ENCODE peak calls at places on chromosomes 5 and 9, in nine cellular contexts. One of them, this sample, is unnamed.

GRCh38 chr5:119961993-119962392 is 332.6 kb downstream of the FAM170A start:
- DNase-seq in astrocyte: no peak
- DNase-seq in PC-3: peak
- DNase-seq in omental fat pad: no peak
- DNase-seq in foreskin fibroblast: no peak
- DNase-seq in GM06990: no peak
- DNase-seq in IMR-90: no peak
- DNase-seq in lower leg skin: no peak
- DNase-seq in GM20000: no peak
- DNase-seq in this sample: no peak

GRCh38 chr5:143352691-143353090 is 50.8 kb downstream of the NR3C1 start:
- DNase-seq in IMR-90: no peak
- DNase-seq in omental fat pad: no peak
- DNase-seq in GM20000: no peak
- DNase-seq in GM06990: no peak
- DNase-seq in foreskin fibroblast: no peak
- DNase-seq in PC-3: no peak
- DNase-seq in lower leg skin: no peak
- DNase-seq in astrocyte: no peak
- DNase-seq in this sample: no peak

GRCh38 chr9:80615964-80616363 is 1044.2 kb downstream of the TLE4 start:
- DNase-seq in lower leg skin: no peak
- DNase-seq in GM20000: no peak
- DNase-seq in foreskin fibroblast: peak
- DNase-seq in astrocyte: peak
- DNase-seq in PC-3: no peak
- DNase-seq in omental fat pad: no peak
- DNase-seq in IMR-90: peak
- DNase-seq in GM06990: no peak
- DNase-seq in this sample: no peak

GRCh38 chr9:1554123-1555045 is 460.8 kb upstream of the SMARCA2 start:
- DNase-seq in IMR-90: no peak
- DNase-seq in lower leg skin: no peak
- DNase-seq in foreskin fibroblast: no peak
- DNase-seq in astrocyte: no peak
- DNase-seq in GM20000: no peak
- DNase-seq in omental fat pad: no peak
- DNase-seq in PC-3: no peak
- DNase-seq in GM06990: no peak
- DNase-seq in this sample: no peak

GRCh38 chr5:1445895-1446601 is 808 bp upstream of the SLC6A3 start:
- DNase-seq in lower leg skin: peak
- DNase-seq in PC-3: no peak
- DNase-seq in astrocyte: no peak
- DNase-seq in GM06990: no peak
- DNase-seq in IMR-90: no peak
- DNase-seq in foreskin fibroblast: no peak
- DNase-seq in omental fat pad: no peak
- DNase-seq in GM20000: no peak
- DNase-seq in this sample: no peak

GRCh38 chr5:173885481-173886010 is 2.6 kb upstream of the CPEB4 start:
- DNase-seq in PC-3: no peak
- DNase-seq in GM20000: no peak
- DNase-seq in astrocyte: no peak
- DNase-seq in GM06990: no peak
- DNase-seq in omental fat pad: no peak
- DNase-seq in lower leg skin: no peak
- DNase-seq in IMR-90: no peak
- DNase-seq in foreskin fibroblast: no peak
- DNase-seq in this sample: no peak

GRCh38 chr5:132069561-132069960 is 4.0 kb upstream of the CSF2 start:
- DNase-seq in astrocyte: no peak
- DNase-seq in IMR-90: no peak
- DNase-seq in omental fat pad: no peak
- DNase-seq in PC-3: no peak
- DNase-seq in foreskin fibroblast: no peak
- DNase-seq in lower leg skin: no peak
- DNase-seq in GM06990: no peak
- DNase-seq in GM20000: no peak
- DNase-seq in this sample: no peak

GRCh38 chr5:39376293-39376714 is 12.0 kb upstream of the C9 start:
- DNase-seq in GM20000: peak
- DNase-seq in IMR-90: peak
- DNase-seq in GM06990: peak
- DNase-seq in foreskin fibroblast: peak
- DNase-seq in astrocyte: peak
- DNase-seq in lower leg skin: no peak
- DNase-seq in omental fat pad: no peak
- DNase-seq in PC-3: peak
- DNase-seq in this sample: no peak

DNA sequence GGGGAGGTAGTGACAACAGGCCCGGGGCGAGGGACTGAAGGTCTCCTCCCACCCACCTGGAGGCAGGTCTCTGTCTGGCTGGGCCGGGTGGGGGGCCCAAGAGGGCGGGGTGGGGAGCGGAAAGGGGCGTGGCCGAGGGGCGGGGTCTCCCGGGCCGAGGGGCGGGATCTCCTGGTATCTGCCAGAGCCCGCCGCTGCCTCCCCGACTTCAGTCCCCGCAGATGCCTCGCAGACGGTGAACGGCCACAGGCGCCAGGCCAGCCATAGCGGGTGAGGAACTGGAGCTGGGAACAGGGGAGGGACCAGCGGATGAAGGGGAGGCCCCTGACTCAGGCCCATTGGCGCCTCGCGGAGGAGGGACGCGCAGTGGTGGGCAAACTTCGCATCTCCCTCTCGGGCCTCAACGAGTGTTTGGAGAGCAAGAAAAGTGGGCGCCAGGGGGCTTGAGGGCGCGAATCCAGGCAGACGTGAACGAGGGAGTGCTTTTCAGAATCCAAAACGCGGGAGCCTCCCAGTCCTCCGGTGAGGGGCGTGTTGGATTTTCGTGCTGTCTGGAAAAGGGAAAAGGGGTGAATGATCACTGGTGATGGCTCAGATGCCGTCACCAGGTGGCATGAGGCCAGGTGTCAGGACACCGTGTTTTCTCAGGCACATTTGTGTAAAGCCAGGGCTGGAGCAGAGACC is at the start of gene ADGRD2:
- DNase-seq in foreskin fibroblast: peak
- DNase-seq in astrocyte: peak
- DNase-seq in PC-3: peak
- DNase-seq in GM06990: no peak
- DNase-seq in omental fat pad: no peak
- DNase-seq in IMR-90: peak
- DNase-seq in GM20000: peak
- DNase-seq in lower leg skin: no peak
- DNase-seq in this sample: no peak
- TF ChIP-seq CTCF in foreskin fibroblast: no peak
- TF ChIP-seq CTCF in astrocyte: no peak
- TF ChIP-seq CTCF in PC-3: no peak
- TF ChIP-seq CTCF in GM06990: no peak
- TF ChIP-seq CTCF in omental fat pad: no peak
- TF ChIP-seq CTCF in IMR-90: no peak
- TF ChIP-seq CTCF in GM20000: no peak
- TF ChIP-seq CTCF in lower leg skin: no peak
- TF ChIP-seq CTCF in this sample: no peak

DNA sequence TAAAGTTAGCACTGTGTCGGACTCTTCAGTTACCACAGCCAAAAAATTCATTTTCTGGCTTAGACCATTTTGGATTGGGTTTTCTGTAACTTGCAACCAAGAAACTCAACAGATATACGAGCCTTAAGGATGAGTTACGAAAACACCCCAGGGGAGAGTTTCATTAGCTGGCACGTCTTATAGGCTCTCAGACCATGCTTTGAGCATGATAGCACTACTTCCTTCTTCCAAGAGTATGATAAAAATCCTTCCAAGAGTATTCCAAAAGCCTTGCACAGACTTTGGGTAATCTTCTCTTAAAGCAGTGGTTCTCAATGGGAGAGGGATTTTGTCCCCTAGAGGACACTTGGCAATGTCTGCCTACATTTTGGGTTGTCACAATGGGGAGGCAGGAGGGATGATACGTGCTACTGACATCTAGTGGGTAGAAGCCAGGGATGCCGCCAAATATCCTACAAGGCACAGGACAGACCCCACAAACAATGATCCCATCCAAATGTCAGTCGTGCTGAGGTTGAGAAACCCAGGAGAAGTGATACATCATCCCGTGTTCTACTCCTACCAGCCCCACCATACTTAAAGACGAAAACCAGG is 64.8 kb downstream of the SMIM23 start:
- DNase-seq in foreskin fibroblast: no peak
- DNase-seq in astrocyte: no peak
- DNase-seq in omental fat pad: no peak
- DNase-seq in lower leg skin: peak
- DNase-seq in GM06990: no peak
- DNase-seq in IMR-90: no peak
- DNase-seq in PC-3: peak
- DNase-seq in GM20000: no peak
- DNase-seq in this sample: no peak
- TF ChIP-seq CTCF in foreskin fibroblast: peak
- TF ChIP-seq CTCF in astrocyte: peak
- TF ChIP-seq CTCF in omental fat pad: no peak
- TF ChIP-seq CTCF in lower leg skin: no peak
- TF ChIP-seq CTCF in GM06990: peak
- TF ChIP-seq CTCF in IMR-90: peak
- TF ChIP-seq CTCF in PC-3: peak
- TF ChIP-seq CTCF in GM20000: no peak
- TF ChIP-seq CTCF in this sample: no peak

GRCh38 chr9:87603854-87604490 is 106.3 kb downstream of the DAPK1 start:
- DNase-seq in GM06990: no peak
- DNase-seq in omental fat pad: no peak
- DNase-seq in foreskin fibroblast: no peak
- DNase-seq in astrocyte: no peak
- DNase-seq in PC-3: no peak
- DNase-seq in lower leg skin: no peak
- DNase-seq in IMR-90: no peak
- DNase-seq in GM20000: no peak
- DNase-seq in this sample: no peak

GRCh38 chr9:87604886-87605588 is 107.4 kb downstream of the DAPK1 start:
- DNase-seq in foreskin fibroblast: no peak
- DNase-seq in IMR-90: no peak
- DNase-seq in PC-3: no peak
- DNase-seq in omental fat pad: no peak
- DNase-seq in lower leg skin: no peak
- DNase-seq in astrocyte: no peak
- DNase-seq in GM06990: no peak
- DNase-seq in GM20000: peak
- DNase-seq in this sample: no peak

GRCh38 chr9:87601175-87601574 is 103.5 kb downstream of the DAPK1 start:
- DNase-seq in astrocyte: no peak
- DNase-seq in IMR-90: no peak
- DNase-seq in PC-3: no peak
- DNase-seq in omental fat pad: no peak
- DNase-seq in lower leg skin: no peak
- DNase-seq in GM20000: no peak
- DNase-seq in GM06990: no peak
- DNase-seq in foreskin fibroblast: no peak
- DNase-seq in this sample: no peak

GRCh38 chr9:87601595-87601994 is 103.9 kb downstream of the DAPK1 start:
- DNase-seq in IMR-90: no peak
- DNase-seq in PC-3: no peak
- DNase-seq in foreskin fibroblast: no peak
- DNase-seq in GM20000: no peak
- DNase-seq in GM06990: no peak
- DNase-seq in omental fat pad: no peak
- DNase-seq in lower leg skin: no peak
- DNase-seq in astrocyte: no peak
- DNase-seq in this sample: no peak

DNA sequence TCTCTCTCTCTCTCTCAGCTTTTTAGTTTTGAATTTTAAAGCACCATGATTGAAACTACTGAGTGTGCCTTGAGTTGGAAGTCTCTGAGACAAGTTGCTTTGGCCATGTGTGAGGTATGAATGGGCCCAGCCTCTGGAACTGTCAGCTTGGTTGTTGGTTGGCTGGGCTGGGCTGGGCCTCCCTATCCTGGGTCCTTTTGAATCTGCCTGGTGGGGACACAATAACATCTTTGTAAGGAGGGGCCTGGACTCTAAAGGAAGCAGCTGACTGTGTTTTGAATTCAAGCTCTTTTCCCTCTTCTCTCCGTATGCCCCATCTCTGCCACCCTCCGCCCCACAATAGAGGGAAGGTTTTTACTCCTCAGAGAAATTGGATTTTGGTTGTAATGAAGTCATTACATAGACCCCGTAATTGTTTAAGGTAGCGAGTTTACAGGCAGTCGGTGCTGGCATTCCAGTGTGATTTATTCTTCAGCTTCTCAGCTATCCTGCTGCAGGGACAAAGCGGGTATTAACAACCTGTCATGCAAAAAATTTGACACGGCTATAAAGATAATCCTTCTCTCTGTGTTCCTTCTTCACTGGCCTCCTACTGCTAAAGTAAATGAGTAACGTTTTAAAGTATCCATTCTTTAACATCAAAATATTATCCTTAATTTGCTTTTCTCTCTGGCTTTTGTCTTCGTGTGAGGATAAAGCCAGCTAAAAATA is 105.4 kb downstream of the DAPK1 start:
- DNase-seq in GM20000: no peak
- DNase-seq in GM06990: no peak
- DNase-seq in lower leg skin: no peak
- DNase-seq in astrocyte: no peak
- DNase-seq in IMR-90: no peak
- DNase-seq in PC-3: no peak
- DNase-seq in foreskin fibroblast: no peak
- DNase-seq in omental fat pad: no peak
- DNase-seq in this sample: no peak
- TF ChIP-seq CTCF in GM20000: no peak
- TF ChIP-seq CTCF in GM06990: no peak
- TF ChIP-seq CTCF in lower leg skin: no peak
- TF ChIP-seq CTCF in astrocyte: no peak
- TF ChIP-seq CTCF in IMR-90: no peak
- TF ChIP-seq CTCF in PC-3: no peak
- TF ChIP-seq CTCF in foreskin fibroblast: no peak
- TF ChIP-seq CTCF in omental fat pad: no peak
- TF ChIP-seq CTCF in this sample: no peak

DNA sequence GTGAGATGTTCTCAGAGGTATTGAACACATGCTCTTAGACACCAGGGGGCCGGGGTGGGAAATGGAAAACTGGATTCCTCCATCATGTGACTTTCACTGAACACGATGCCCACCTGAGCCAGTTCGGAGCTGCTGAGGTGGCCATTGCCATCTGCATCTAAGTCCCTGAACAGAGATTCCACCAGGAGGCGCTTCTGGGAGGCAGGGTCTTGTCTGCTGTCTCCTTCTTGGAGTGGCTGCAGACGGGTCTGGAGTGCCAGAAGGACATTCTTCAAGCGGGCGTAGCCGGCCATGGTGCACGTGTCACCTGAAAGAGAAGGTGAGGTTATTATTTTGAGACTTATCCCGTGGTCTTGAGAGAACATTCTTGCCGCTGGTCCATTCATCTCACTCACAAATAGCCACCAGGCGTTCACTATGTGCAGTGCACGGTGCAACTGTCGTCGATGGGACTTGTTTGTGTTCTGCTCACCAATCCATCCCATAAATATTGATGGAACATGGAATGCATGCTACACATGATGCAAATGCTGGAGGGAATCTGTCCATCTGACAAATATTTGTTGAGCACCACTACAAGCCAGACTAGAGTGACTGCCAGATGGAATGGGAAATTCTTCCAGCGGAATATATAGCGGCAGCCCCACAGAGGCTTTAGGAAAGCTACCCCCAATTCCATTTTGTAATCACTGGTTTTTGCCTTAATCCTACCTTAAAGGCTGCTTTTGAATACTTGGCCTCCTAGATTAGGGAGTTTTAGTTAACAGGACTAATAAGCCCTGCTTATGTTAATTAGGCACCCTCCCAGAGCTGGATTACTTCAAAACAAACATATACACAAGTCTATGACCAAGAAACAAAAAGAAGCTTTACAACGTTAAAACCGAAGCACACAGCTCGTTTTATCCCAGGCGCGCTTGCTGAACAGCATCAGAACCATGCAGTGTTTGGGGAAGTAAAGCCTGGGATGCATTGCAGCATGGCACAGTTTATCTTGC is 264.8 kb downstream of the HSPA4 start:
- DNase-seq in GM20000: no peak
- DNase-seq in omental fat pad: no peak
- DNase-seq in IMR-90: no peak
- DNase-seq in PC-3: peak
- DNase-seq in GM06990: no peak
- DNase-seq in astrocyte: no peak
- DNase-seq in lower leg skin: no peak
- DNase-seq in foreskin fibroblast: no peak
- DNase-seq in this sample: no peak
- TF ChIP-seq CTCF in GM20000: no peak
- TF ChIP-seq CTCF in omental fat pad: no peak
- TF ChIP-seq CTCF in IMR-90: peak
- TF ChIP-seq CTCF in PC-3: peak
- TF ChIP-seq CTCF in GM06990: peak
- TF ChIP-seq CTCF in astrocyte: no peak
- TF ChIP-seq CTCF in lower leg skin: no peak
- TF ChIP-seq CTCF in foreskin fibroblast: no peak
- TF ChIP-seq CTCF in this sample: no peak